ENCODE peak calls at places on chromosomes 6 and 20, in eight cellular contexts. H is HEK293T, G is HFFc6, J is iris pigment epithelial cell, F is left ventricle myocardium inferior, L is germinal center, X is ACHN, S is NCI-H187. K is an unnamed sample.

GRCh38 chr6:48080227-48081009 is 30.6 kb downstream of the PTCHD4 start:
- DNase-seq in H (no peak), G (no peak), J (no peak), F (no peak), L (no peak), X (no peak), S (no peak), K (no peak)

GRCh38 chr6:107458687-107459282 is 579 bp downstream of the PDSS2 start:
- DNase-seq in H (peak; percentile 38), G (peak; percentile 21), J (peak; percentile 20), F (peak; percentile 22), L (peak; percentile 66), X (peak; percentile 29), S (no peak), K (no peak)

GRCh38 chr6:3001773-3002293 is 2.1 kb downstream of the NQO2 start:
- DNase-seq in H (peak; percentile 61), G (peak; percentile 87), J (peak; percentile 76), F (no peak), L (peak; percentile 33), X (peak; percentile 73), S (no peak), K (no peak)

GRCh38 chr6:45212976-45213375 is 115.2 kb upstream of the RUNX2 start:
- DNase-seq in H (no peak), G (no peak), J (peak; percentile 20), F (no peak), L (no peak), X (peak; percentile 42), S (no peak), K (no peak)

GRCh38 chr6:16338577-16339262 is 100.3 kb downstream of the GMPR start:
- DNase-seq in H (peak; percentile 50), G (peak; percentile 99), J (peak; percentile 95), F (peak; percentile 63), L (peak; percentile 21), X (peak; percentile 96), S (no peak), K (no peak)

GRCh38 chr20:40562031-40562430 is 127.0 kb downstream of the MAFB start:
- DNase-seq in H (no peak), G (no peak), J (peak; percentile 12), F (no peak), L (no peak), X (no peak), S (no peak), K (no peak)

GRCh38 chr6:38133932-38134703 is 314.6 kb downstream of the ZFAND3 start:
- DNase-seq in H (no peak), G (no peak), J (no peak), F (no peak), L (no peak), X (no peak), S (no peak), K (no peak)

GRCh38 chr20:5557123-5557522 is 193.1 kb upstream of the SHLD1 start:
- DNase-seq in H (peak; percentile 48), G (peak; percentile 36), J (peak; percentile 72), F (peak; percentile 29), L (peak; percentile 61), X (peak; percentile 50), S (no peak), K (peak; percentile 14)

GRCh38 chr6:162343196-162343901 is 384.2 kb downstream of the PRKN start:
- DNase-seq in H (peak; percentile 33), G (no peak), J (no peak), F (no peak), L (no peak), X (peak; percentile 2), S (no peak), K (no peak)

GRCh38 chr6:2460216-2460734 is 214.9 kb upstream of the GMDS start:
- DNase-seq in H (no peak), G (no peak), J (no peak), F (no peak), L (no peak), X (peak; percentile 71), S (no peak), K (no peak)

GRCh38 chr6:148044261-148044731 is 298.3 kb upstream of the SASH1 start:
- DNase-seq in H (no peak), G (no peak), J (peak; percentile 50), F (no peak), L (no peak), X (no peak), S (no peak), K (no peak)

GRCh38 chr6:136350914-136351313 is 61.3 kb upstream of the BCLAF1 start:
- DNase-seq in H (no peak), G (no peak), J (no peak), F (no peak), L (no peak), X (no peak), S (no peak), K (no peak)

GRCh38 chr20:52972965-52973819 is 1.0 kb downstream of the TSHZ2 start:
- DNase-seq in H (peak; percentile 42), G (no peak), J (no peak), F (peak; percentile 14), L (peak; percentile 27), X (no peak), S (no peak), K (no peak)

GRCh38 chr20:4820833-4821518 is 99.3 kb downstream of the PRND start:
- DNase-seq in H (no peak), G (peak; percentile 76), J (peak; percentile 68), F (no peak), L (no peak), X (peak; percentile 75), S (no peak), K (no peak)

GRCh38 chr20:25246182-25246943 is 1.5 kb upstream of the PYGB start:
- DNase-seq in H (no peak), G (no peak), J (no peak), F (no peak), L (peak; percentile 59), X (no peak), S (no peak), K (no peak)

GRCh38 chr6:37554480-37554819 is 54.8 kb upstream of the CCDC167 start:
- DNase-seq in H (no peak), G (peak; percentile 38), J (peak; percentile 45), F (no peak), L (no peak), X (peak; percentile 75), S (no peak), K (no peak)

GRCh38 chr6:170464524-170464979 is 88.6 kb downstream of the PSMB1 start:
- DNase-seq in H (no peak), G (no peak), J (no peak), F (no peak), L (no peak), X (no peak), S (no peak), K (peak; percentile 26)

GRCh38 chr20:43220612-43221011 is 30.9 kb upstream of the PTPRT start:
- DNase-seq in H (no peak), G (peak; percentile 23), J (peak; percentile 18), F (no peak), L (no peak), X (peak; percentile 51), S (no peak), K (no peak)

GRCh38 chr20:49172413-49172812 is 15.7 kb downstream of the STAU1 start:
- DNase-seq in H (no peak), G (no peak), J (no peak), F (no peak), L (no peak), X (no peak), S (no peak), K (no peak)

GRCh38 chr6:9020001-9020400 is 584.7 kb upstream of the SLC35B3 start:
- DNase-seq in H (no peak), G (no peak), J (peak; percentile 8), F (no peak), L (no peak), X (no peak), S (no peak), K (no peak)

GRCh38 chr6:100665041-100665380 is 200.3 kb upstream of the SIM1 start:
- DNase-seq in H (no peak), G (no peak), J (no peak), F (no peak), L (no peak), X (no peak), S (no peak), K (no peak)

K was measured in effector memory CD8-positive, alpha-beta T cell.